ENCODE peak calls at places on chromosomes 5 and 9, in six cellular contexts. D, Q, B, P, S and T are unnamed samples.

GRCh38 chr9:30075451-30076199 is 2308.8 kb upstream of the ACO1 start:
- DNase-seq in P (no peak), D (no peak), Q (peak; percentile 11), B (no peak), S (peak; percentile 61), T (no peak)

GRCh38 chr5:157161996-157162395 is 4.1 kb downstream of the GARIN3 start:
- DNase-seq in Q (no peak), D (no peak), B (no peak), P (no peak), S (no peak), T (no peak)

GRCh38 chr5:178265746-178266145 is 33.1 kb upstream of the PHYKPL start:
- DNase-seq in Q (no peak), D (no peak), B (no peak), P (no peak), S (no peak), T (no peak)

GRCh38 chr9:127869310-127870152 is 7.9 kb downstream of the AK1 start:
- DNase-seq in Q (peak; percentile 74), P (peak; percentile 67), S (no peak), B (no peak), D (peak; percentile 70), T (peak; percentile 56)

GRCh38 chr9:97376902-97377301 is 35.0 kb upstream of the TDRD7 start:
- DNase-seq in P (no peak), B (no peak), S (no peak), D (no peak), Q (no peak), T (no peak)

GRCh38 chr5:134813827-134814226 is 31.9 kb upstream of the C5orf24 start:
- DNase-seq in S (no peak), Q (no peak), B (no peak), D (no peak), P (no peak), T (no peak)

GRCh38 chr5:2675548-2675947 is 75.9 kb downstream of the IRX2 start:
- DNase-seq in S (no peak), P (no peak), B (no peak), D (no peak), Q (no peak), T (no peak)

GRCh38 chr5:142561486-142562097 is 124.3 kb downstream of the FGF1 start:
- DNase-seq in S (no peak), B (no peak), P (no peak), Q (no peak), D (no peak), T (no peak)

GRCh38 chr5:141945511-141946024 is 12.4 kb downstream of the PCDH12 start:
- DNase-seq in D (no peak), Q (no peak), P (no peak), B (no peak), S (no peak), T (no peak)

GRCh38 chr5:160507181-160507811 is 85.6 kb downstream of the PTTG1 start:
- DNase-seq in P (peak; percentile 63), D (no peak), Q (no peak), S (no peak), B (no peak), T (no peak)

GRCh38 chr9:123048748-123049147 is 15.3 kb downstream of the GPR21 start:
- DNase-seq in P (no peak), D (no peak), Q (no peak), B (no peak), S (no peak), T (no peak)